ENCODE peak calls at places on chromosomes 13 and 19, in nine cellular contexts. I is sigmoid colon, Z is stomach, M is breast epithelium, W is prostate gland, G is HCT116, U is spleen, H is transverse colon, Q is suprapubic skin. Y is an unnamed sample.

GRCh38 chr19:3284759-3285646 is 60.5 kb downstream of the CELF5 start:
- DNase-seq in I (no peak), Z (peak), M (peak), W (peak), G (peak), U (no peak), H (peak), Q (peak), Y (peak)

GRCh38 chr13:71871844-71872243 is 4.8 kb upstream of the DACH1 start:
- DNase-seq in I (no peak), Z (no peak), M (no peak), W (peak), G (no peak), U (no peak), H (no peak), Q (no peak), Y (no peak)

GRCh38 chr13:82800391-82800790 is 1081.9 kb downstream of the SLITRK1 start:
- DNase-seq in I (no peak), Z (no peak), M (no peak), W (no peak), G (no peak), U (no peak), H (no peak), Q (no peak), Y (no peak)

GRCh38 chr13:38871275-38871674 is 119.4 kb downstream of the STOML3 start:
- DNase-seq in I (no peak), Z (no peak), M (no peak), W (no peak), G (no peak), U (no peak), H (no peak), Q (no peak), Y (no peak)

GRCh38 chr13:51797664-51798488 is 6.1 kb downstream of the DHRS12 start:
- DNase-seq in I (peak), Z (peak), M (peak), W (peak), G (peak), U (no peak), H (peak), Q (peak), Y (peak)

GRCh38 chr13:100506600-100507422 is 81.8 kb downstream of the GGACT start:
- DNase-seq in I (no peak), Z (no peak), M (no peak), W (no peak), G (no peak), U (no peak), H (no peak), Q (no peak), Y (no peak)

GRCh38 chr13:28854657-28855056 is 34.5 kb downstream of the MTUS2 start:
- DNase-seq in I (no peak), Z (no peak), M (no peak), W (no peak), G (no peak), U (no peak), H (no peak), Q (no peak), Y (no peak)

GRCh38 chr19:14473073-14473790 is 1.9 kb downstream of the PTGER1 start:
- DNase-seq in I (no peak), Z (no peak), M (no peak), W (no peak), G (no peak), U (no peak), H (no peak), Q (no peak), Y (peak)

GRCh38 chr13:46119883-46120614 is 15.2 kb upstream of the CPB2 start:
- DNase-seq in I (no peak), Z (no peak), M (no peak), W (no peak), G (peak), U (no peak), H (no peak), Q (no peak), Y (peak)

GRCh38 chr19:39497850-39498261 is 891 bp upstream of the DLL3 start:
- DNase-seq in I (no peak), Z (no peak), M (no peak), W (no peak), G (no peak), U (no peak), H (peak), Q (no peak), Y (peak)

GRCh38 chr19:41575998-41576397 is at the start of gene CEACAM21:
- DNase-seq in I (no peak), Z (peak), M (no peak), W (no peak), G (no peak), U (peak), H (peak), Q (no peak), Y (no peak)

GRCh38 chr13:75857291-75857690 is 221.2 kb downstream of the LMO7 start:
- DNase-seq in I (no peak), Z (no peak), M (no peak), W (no peak), G (no peak), U (no peak), H (no peak), Q (no peak), Y (no peak)

GRCh38 chr19:38433268-38433733 is at the start of gene RYR1:
- DNase-seq in I (no peak), Z (peak), M (peak), W (no peak), G (peak), U (peak), H (peak), Q (no peak), Y (peak)

GRCh38 chr19:29277107-29277506 is 64.2 kb upstream of the UQCRFS1 start:
- DNase-seq in I (peak), Z (no peak), M (no peak), W (no peak), G (no peak), U (peak), H (peak), Q (no peak), Y (no peak)

GRCh38 chr13:96835591-96835990 is 158.7 kb downstream of the OXGR1 start:
- DNase-seq in I (no peak), Z (no peak), M (no peak), W (no peak), G (no peak), U (no peak), H (no peak), Q (no peak), Y (no peak)

GRCh38 chr13:44368599-44369368 is 4.8 kb upstream of the SERP2 start:
- DNase-seq in I (no peak), Z (no peak), M (no peak), W (no peak), G (no peak), U (no peak), H (peak), Q (no peak), Y (no peak)

GRCh38 chr13:66491241-66491640 is 738.9 kb downstream of the PCDH9 start:
- DNase-seq in I (no peak), Z (no peak), M (no peak), W (no peak), G (no peak), U (no peak), H (no peak), Q (no peak), Y (no peak)

GRCh38 chr19:1698636-1699035 is 46.2 kb upstream of the TCF3 start:
- DNase-seq in I (no peak), Z (no peak), M (no peak), W (no peak), G (no peak), U (no peak), H (no peak), Q (no peak), Y (no peak)

GRCh38 chr19:1699386-1699785 is 47.0 kb upstream of the TCF3 start:
- DNase-seq in I (no peak), Z (no peak), M (no peak), W (no peak), G (no peak), U (no peak), H (no peak), Q (no peak), Y (peak)

GRCh38 chr19:1704339-1704738 is 49.0 kb upstream of the ONECUT3 start:
- DNase-seq in I (no peak), Z (no peak), M (no peak), W (no peak), G (no peak), U (no peak), H (no peak), Q (no peak), Y (no peak)

GRCh38 chr19:1700733-1701663 is 48.6 kb upstream of the TCF3 start:
- DNase-seq in I (no peak), Z (no peak), M (no peak), W (no peak), G (no peak), U (no peak), H (no peak), Q (no peak), Y (no peak)

DNA sequence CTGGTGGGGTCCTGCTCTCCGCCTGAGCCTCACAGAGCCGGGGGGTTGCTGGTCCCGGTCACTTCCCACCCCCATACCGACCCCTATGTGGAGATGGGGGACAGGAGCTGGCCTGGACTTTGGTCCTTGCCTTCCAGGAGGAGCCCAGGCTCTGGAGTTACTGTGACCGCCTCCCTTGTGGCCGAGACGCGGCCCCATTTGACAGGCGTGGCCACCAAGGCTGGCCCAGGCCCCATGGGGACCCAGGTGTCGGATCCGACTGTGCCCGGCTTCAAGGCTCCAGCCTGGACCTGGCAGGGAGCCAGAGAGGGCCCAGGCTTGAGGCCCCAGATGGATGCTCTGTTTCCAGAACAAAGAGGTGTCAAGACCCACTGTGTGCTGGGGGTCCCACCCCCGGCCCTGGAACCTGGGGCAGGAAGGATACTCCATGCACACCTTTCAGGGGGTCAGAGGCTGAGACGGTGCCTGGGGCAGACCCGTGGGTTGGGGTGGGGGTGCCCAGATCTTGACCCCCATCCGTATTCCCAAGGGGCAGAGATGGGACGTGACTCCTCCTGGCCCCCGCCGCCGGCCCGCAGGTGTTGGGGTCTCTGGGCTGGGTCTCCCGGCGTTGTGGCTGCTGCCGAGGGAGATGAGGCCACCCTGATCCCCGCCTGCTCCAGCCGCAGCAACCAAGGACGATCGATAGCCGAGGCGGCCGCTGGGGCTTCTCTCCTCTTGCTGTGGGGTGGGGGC is 47.8 kb upstream of the TCF3 start:
- DNase-seq in I (peak), Z (no peak), M (no peak), W (no peak), G (no peak), U (no peak), H (no peak), Q (no peak), Y (peak)
- H3K4me3 ChIP-seq in I (no peak), Z (no peak), M (no peak), W (no peak), G (no peak), U (no peak), H (no peak), Q (no peak), Y (no peak)

GRCh38 chr13:36420437-36420891 is 11.8 kb upstream of the CCNA1 start:
- DNase-seq in I (peak), Z (peak), M (peak), W (peak), G (peak), U (peak), H (peak), Q (peak), Y (no peak)
- TF ChIP-seq POLR2A in I (no peak), Z (no peak), M (no peak), W (no peak), G (no peak), U (no peak), H (no peak), Q (no peak), Y (no peak)

DNA sequence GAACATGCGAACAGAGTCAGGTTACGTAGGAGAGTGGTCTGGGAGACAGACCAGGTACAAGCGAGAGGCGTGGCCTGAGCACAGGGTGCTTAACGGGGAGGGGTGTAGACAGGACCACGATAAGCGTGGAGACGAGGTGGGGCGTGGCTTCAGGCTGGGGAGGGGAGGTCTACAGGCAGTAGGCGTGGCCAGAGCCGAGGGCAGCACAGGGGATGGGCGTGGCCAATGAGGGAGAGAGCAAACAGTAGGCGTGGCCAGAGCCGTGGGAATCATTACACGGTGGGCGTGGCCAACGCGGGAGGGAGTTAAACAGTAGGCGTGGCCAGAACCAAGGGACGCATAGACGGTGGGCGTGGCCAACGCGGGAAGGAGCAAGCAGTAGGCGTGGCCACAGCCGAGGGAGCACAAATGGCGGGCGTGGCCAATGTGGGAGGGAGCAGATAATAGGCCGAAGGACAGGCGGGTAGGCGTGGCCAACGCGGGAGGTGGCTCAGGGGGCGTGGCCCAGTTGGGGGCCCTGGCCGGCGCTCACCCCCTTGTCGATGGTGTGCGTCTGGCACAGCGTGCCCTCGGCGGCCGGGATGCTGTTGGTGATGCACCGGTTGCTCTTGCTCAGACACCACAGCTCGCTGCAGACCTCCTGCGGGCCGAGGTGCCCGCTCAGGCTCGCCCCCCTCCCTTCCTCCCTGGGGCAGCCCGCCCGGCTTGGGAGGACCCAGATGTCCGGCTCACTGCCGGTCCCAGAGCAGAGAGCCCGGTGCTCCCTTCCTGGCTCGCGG is 15.2 kb upstream of the MYO1F start:
- DNase-seq in I (peak), Z (peak), M (peak), W (peak), G (no peak), U (peak), H (peak), Q (peak), Y (peak)
- TF ChIP-seq POLR2AphosphoS5 in I (no peak), Z (peak), M (peak), W (peak), G (no peak), U (peak), H (peak), Q (no peak), Y (peak)

DNA sequence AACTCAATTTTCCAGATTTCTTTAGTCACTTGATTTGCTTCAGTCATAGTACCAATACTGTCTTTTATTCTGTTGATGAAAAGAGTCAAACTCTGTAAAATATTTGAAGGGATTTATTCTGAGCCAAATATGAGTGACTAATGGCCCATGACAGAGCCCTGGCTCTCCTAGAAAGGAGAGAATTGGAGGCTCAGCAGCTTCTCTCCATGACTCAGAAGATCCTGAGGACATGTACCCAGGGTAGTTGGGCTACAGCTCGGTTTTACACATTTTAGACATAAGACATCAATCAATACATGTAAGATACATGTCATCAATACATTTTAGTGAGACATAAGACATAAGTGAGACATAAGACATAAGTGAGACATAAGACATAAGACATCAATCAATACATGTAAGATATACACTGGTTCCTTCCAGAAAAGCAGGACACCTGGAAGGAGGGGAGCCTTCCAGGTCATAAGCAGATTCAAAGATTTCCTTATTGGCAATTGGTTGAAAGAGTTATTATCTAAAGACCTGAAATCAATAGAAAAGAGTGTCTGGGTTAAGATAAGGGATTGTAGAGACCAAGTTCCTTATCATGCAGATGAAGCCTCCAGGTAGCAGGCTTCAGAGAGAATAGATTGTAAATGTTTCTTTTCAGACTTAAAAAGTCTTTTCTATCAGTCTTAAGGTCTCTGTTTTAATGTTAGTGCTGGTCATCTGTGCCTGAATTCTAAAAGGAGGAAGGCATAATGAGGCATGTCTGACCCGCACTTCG is 179.8 kb upstream of the RFC3 start:
- DNase-seq in I (no peak), Z (no peak), M (no peak), W (no peak), G (no peak), U (no peak), H (no peak), Q (no peak), Y (no peak)
- H3K4me3 ChIP-seq in I (no peak), Z (no peak), M (no peak), W (no peak), G (no peak), U (no peak), H (no peak), Q (no peak), Y (no peak)

DNA sequence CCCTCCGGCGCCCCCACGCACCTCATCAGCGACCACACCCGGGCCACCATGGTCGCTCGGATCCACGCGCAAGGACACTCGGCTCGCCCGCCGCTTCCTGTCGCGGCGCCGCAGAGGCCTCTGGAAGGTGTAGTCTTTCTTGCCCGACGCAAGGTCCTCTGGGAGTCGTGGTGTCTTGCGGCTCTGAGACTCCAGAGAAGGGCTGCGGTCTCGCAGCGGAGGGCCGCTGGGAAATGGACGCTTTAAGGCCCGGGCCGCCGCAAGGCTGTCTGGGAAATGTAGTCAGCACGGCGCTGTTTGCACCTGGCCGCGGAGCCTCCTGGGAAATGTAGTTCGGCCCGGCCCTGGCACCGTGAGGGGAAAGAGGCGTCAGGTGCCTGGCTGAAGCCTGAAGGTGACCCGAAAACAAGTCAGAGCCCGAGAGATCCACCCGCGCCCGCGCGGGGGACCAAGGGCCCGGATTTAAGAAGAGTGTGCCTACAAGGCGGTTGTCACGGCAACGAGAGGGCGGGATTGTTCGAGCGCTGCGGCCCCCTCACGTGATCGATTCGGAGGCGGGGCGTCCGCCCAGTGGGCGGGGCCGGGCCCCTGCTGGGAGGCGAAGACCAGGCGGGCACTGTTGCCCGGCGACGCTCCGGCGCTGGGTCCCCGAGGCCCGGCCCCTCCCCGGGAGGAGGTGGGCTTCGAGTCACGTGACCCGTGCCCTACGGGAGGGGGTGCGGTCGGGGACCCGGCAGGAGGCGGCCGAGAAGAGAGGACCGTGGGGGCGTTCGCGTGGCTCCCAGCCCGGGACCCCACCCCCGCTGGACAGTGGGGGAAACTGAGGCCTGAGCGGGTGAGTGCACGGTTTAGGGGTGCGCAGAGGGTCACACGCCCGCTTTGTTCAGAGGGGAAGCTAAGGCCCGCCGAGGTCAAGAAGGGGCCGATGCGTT is at the start of the genes HSD11B1L and MICOS13:
- DNase-seq in I (peak), Z (peak), M (peak), W (peak), G (peak), U (peak), H (peak), Q (peak), Y (peak)
- TF ChIP-seq POLR2A in I (no peak), Z (no peak), M (peak), W (peak), G (peak), U (peak), H (peak), Q (peak), Y (peak)

GRCh38 chr13:20544186-20544914 is 18.7 kb upstream of the CRYL1 start:
- DNase-seq in I (no peak), Z (no peak), M (no peak), W (no peak), G (no peak), U (no peak), H (no peak), Q (no peak), Y (no peak)
- TF ChIP-seq POLR2AphosphoS5 in I (no peak), Z (no peak), M (no peak), W (no peak), G (no peak), U (no peak), H (no peak), Q (no peak), Y (no peak)

DNA sequence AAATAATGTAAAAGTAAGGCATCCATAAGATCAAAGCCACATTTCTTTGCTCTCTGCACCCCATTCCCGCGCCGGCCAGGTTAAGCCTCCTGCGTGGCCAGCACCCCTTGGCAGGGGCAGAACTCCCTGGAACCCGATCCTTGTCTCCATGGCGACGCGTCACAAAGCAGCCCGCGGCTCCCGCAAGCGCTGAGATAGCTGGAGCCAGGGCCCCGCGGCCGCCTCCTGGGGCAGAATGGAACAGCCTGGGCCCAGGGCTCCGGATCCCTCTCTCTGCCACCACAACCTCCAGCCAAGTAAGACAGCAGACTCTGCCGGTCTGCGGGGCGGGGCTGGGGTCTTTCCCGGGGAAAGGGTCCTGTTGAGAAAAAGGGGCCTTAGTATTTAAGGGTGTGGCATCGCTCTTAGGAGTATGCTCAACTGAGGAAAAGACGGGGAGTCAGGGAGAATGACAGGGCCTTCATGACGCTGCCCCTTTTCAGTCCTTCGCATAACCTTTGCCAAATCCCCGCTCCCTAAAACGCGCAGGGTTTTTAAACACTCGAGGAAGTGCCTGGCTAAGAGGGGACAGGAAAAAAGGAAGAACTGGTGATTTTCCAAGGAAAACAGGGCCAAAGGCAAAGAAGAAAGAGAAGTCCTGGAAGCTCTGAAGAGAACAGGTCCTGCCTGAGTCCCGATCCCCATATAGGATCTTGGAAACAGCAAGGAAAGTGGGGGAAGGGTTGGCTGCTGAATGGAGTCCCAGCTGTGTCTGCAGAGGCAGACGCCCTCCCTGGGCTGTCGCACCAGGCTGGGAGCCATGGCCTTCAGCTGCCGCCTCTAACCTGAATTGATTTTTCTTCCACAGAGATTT is at the start of gene TEX26:
- DNase-seq in I (no peak), Z (no peak), M (no peak), W (no peak), G (no peak), U (no peak), H (no peak), Q (no peak), Y (peak)
- H3K4me3 ChIP-seq in I (no peak), Z (no peak), M (no peak), W (no peak), G (no peak), U (no peak), H (no peak), Q (no peak), Y (no peak)

GRCh38 chr19:50556236-50557008 is 11.8 kb downstream of the LRRC4B start:
- DNase-seq in I (peak), Z (peak), M (peak), W (peak), G (peak), U (peak), H (peak), Q (peak), Y (peak)
- TF ChIP-seq POLR2A in I (no peak), Z (no peak), M (no peak), W (no peak), G (no peak), U (no peak), H (no peak), Q (no peak), Y (no peak)